ENCODE peak calls at places on chromosomes 1 and 21, in eight cellular contexts. M, E, S, H, A, P, J and X are unnamed samples.

GRCh38 chr1:204677864-204678263 is 7.7 kb downstream of the LRRN2 start:
- DNase-seq in M (no peak), E (no peak), S (no peak), H (no peak), A (no peak), P (no peak), J (no peak), X (no peak)

GRCh38 chr1:180929389-180929788 is 16.7 kb downstream of the KIAA1614 start:
- DNase-seq in M (no peak), E (no peak), S (no peak), H (no peak), A (no peak), P (no peak), J (no peak), X (no peak)

GRCh38 chr1:216224233-216224632 is 199.0 kb downstream of the USH2A start:
- DNase-seq in M (no peak), E (no peak), S (no peak), H (no peak), A (no peak), P (no peak), J (no peak), X (no peak)

GRCh38 chr1:233668725-233669294 is 54.9 kb downstream of the KCNK1 start:
- DNase-seq in M (no peak), E (no peak), S (peak; percentile 23), H (no peak), A (no peak), P (no peak), J (no peak), X (no peak)

GRCh38 chr1:212142883-212143530 is 107.5 kb downstream of the DTL start:
- DNase-seq in M (no peak), E (no peak), S (no peak), H (no peak), A (no peak), P (no peak), J (no peak), X (no peak)

GRCh38 chr1:161487483-161487827 is 17.8 kb upstream of the FCGR2A start:
- DNase-seq in M (no peak), E (no peak), S (peak; percentile 34), H (no peak), A (no peak), P (peak; percentile 55), J (no peak), X (no peak)

GRCh38 chr1:44141531-44141930 is at the start of gene KLF18:
- DNase-seq in M (no peak), E (no peak), S (no peak), H (no peak), A (no peak), P (no peak), J (no peak), X (no peak)

GRCh38 chr1:3321559-3322439 is 132.7 kb upstream of the ARHGEF16 start:
- DNase-seq in M (no peak), E (no peak), S (no peak), H (no peak), A (no peak), P (no peak), J (no peak), X (no peak)

GRCh38 chr1:17199267-17200044 is 5.5 kb upstream of the PADI1 start:
- DNase-seq in M (no peak), E (no peak), S (no peak), H (no peak), A (no peak), P (no peak), J (no peak), X (no peak)

GRCh38 chr1:22472596-22472995 is 20.9 kb downstream of the ZBTB40 start:
- DNase-seq in M (no peak), E (peak; percentile 29), S (no peak), H (no peak), A (no peak), P (no peak), J (peak; percentile 77), X (peak; percentile 86)

GRCh38 chr21:33976082-33976979 is 60.7 kb upstream of the ATP5PO start:
- DNase-seq in M (no peak), E (no peak), S (peak; percentile 20), H (no peak), A (no peak), P (no peak), J (no peak), X (no peak)

GRCh38 chr21:33977721-33978369 is 62.2 kb upstream of the ATP5PO start:
- DNase-seq in M (no peak), E (no peak), S (no peak), H (no peak), A (no peak), P (no peak), J (no peak), X (no peak)

GRCh38 chr21:33974513-33975468 is 59.2 kb upstream of the ATP5PO start:
- DNase-seq in M (no peak), E (no peak), S (no peak), H (no peak), A (no peak), P (no peak), J (no peak), X (no peak)

GRCh38 chr21:33976980-33977720 is 61.5 kb upstream of the ATP5PO start:
- DNase-seq in M (no peak), E (no peak), S (no peak), H (no peak), A (no peak), P (no peak), J (no peak), X (no peak)

GRCh38 chr21:33975548-33976081 is 60.0 kb upstream of the ATP5PO start:
- DNase-seq in M (no peak), E (no peak), S (peak; percentile 25), H (no peak), A (no peak), P (no peak), J (no peak), X (no peak)
- TF ChIP-seq POLR2A in M (no peak), E (no peak), S (no peak), H (no peak), A (no peak), P (no peak), J (no peak), X (no peak)

GRCh38 chr1:24344090-24344742 is 25.1 kb downstream of the GRHL3 start:
- DNase-seq in M (no peak), E (no peak), S (no peak), H (no peak), A (no peak), P (no peak), J (no peak), X (no peak)
- TF ChIP-seq CTCF in M (no peak), E (no peak), S (no peak), H (no peak), A (no peak), P (no peak), J (no peak), X (no peak)

DNA sequence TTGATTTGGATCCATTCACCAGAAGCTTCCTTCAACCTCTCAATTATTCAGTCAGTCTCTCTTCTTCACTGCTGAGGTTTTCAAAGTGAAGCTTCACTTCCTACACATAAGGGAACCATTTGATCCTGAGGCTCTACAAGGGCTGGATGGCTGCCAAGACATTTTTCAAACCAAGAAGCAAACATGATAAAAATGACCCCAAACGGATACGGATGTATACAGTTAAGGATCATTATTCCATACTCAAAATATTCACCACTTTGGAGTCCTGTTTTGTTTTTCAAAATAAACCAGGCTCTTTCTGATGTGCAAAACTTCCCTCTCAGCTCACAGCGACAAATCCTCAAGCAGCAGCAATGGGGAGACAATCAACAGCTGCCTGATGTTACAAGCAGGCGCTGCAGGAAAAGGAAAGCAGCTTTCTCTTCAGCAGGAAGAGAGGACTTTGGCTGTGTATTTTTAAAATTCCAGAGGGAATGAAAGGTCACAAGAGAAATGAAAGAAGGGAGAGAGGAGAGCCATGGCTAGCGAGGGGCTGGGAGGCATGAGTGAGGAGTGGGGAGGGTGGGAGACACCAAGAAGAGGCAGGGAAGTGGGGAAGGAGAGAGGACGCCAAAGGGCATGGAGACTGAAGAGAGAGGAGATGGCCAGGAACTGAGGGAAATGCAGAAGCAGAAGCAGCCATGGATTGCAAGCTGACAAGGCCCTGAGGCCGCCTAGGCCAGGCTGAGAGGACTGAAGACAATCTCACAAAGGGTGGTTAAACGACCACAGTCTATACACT is 145.4 kb downstream of the SLC45A1 start:
- DNase-seq in M (no peak), E (peak; percentile 44), S (peak; percentile 47), H (no peak), A (no peak), P (peak; percentile 49), J (peak; percentile 50), X (no peak)
- H3K36me3 ChIP-seq in M (peaks cover 12% of the 10 kb centered on the region), E (no peaks in the 10 kb centered on the region), S (no peaks in the 10 kb centered on the region), H (peaks cover 9% of the 10 kb centered on the region), A (no peaks in the 10 kb centered on the region), P (no peaks in the 10 kb centered on the region), J (peaks cover 9% of the 10 kb centered on the region), X (no peaks in the 10 kb centered on the region)

GRCh38 chr1:214650664-214651063 is 47.7 kb downstream of the CENPF start:
- DNase-seq in M (no peak), E (no peak), S (no peak), H (no peak), A (no peak), P (no peak), J (no peak), X (no peak)
- TF ChIP-seq POLR2A in M (no peak), E (no peak), S (no peak), H (no peak), A (no peak), P (no peak), J (no peak), X (no peak)

DNA sequence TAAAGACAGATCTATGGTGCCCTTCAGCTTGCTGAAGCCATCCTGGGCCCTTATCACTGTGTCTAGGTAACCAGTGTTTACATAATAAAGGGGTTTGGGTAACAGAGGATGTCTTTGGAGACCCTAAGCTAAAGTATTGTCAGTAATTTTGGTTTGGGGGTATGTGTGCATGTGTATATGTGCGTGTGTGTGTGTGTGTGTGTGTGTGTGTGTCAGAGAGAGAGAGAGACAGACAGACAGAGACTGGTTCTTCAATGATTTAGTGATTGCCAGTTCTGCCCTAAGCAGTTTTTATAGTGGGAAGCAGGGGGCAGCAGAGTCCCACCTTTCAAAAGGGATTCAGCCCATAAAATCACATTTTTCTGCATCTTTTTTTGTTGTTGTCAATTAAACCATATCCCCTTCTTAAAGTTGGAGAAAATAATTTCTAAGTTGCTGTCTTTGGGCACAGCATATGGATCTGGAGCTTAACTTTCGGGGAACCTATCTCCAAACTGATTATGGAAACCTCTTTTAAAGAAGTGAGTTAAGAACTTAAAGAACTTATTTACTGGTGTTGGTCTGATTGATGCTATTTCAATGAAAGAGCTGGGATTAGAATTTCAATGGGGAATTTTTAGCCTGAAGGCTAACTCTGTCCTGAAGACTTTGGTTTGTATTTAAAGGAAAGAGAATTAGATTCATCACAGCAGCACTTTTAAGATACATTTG is 51.1 kb downstream of the ZNF326 start:
- DNase-seq in M (no peak), E (no peak), S (no peak), H (no peak), A (no peak), P (no peak), J (no peak), X (no peak)
- TF ChIP-seq CTCF in M (peak; percentile 27), E (no peak), S (no peak), H (peak; percentile 12), A (peak; percentile 43), P (no peak), J (no peak), X (peak; percentile 30)

DNA sequence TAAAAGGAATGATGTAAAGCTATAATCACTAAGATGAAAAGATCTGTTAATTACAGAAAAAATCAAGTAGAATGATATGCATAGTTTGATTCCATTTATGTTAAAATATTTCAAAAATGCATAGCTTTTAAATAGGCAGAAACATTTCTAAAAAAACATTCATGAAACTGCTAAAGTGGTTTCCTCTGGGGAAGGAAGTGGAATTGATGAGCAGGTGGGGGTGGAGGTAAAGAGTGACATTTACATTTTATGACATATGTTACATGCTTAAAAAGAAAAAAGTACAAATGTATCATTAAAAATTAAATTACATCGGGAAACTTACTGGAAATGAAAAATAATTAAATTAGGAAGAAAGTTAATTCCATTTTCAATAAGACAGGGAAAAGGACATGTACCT is 42.8 kb upstream of the JAK1 start:
- DNase-seq in M (no peak), E (no peak), S (no peak), H (no peak), A (no peak), P (no peak), J (no peak), X (no peak)
- H3K36me3 ChIP-seq in M (no peaks in the 10 kb centered on the region), E (no peaks in the 10 kb centered on the region), S (no peaks in the 10 kb centered on the region), H (no peaks in the 10 kb centered on the region), A (peaks cover 15% of the 10 kb centered on the region), P (no peaks in the 10 kb centered on the region), J (no peaks in the 10 kb centered on the region), X (no peaks in the 10 kb centered on the region)